ENCODE peak calls at places on chromosomes 13 and 19, in eight cellular contexts. B is stimulated activated CD4-positive, alpha-beta T cell treated with anti-CD3 and anti-CD28 coated beads, TNF-alpha, amount 100 ng/mL, for 1 hour; I is hypothalamus; D is cardiac muscle cell; G is NCI-H524 treated with DMSO at 0.1 percent for 48 hours; J is cortex of kidney; E is heart right ventricle; Z is H54. S is an unnamed sample.
A peak's percentile ranks its signal among the peaks of the same experiment; 100 is the strongest.

GRCh38 chr19:38389101-38389925 is 816 bp downstream of the SPRED3 start:
- DNase-seq in B (no peak), I (no peak), D (peak; percentile 80), G (no peak), J (no peak), E (no peak), Z (peak; percentile 99), S (peak; percentile 85)

GRCh38 chr19:19554074-19555023 is 16.3 kb downstream of the CILP2 start:
- DNase-seq in B (no peak), I (peak; percentile 14), D (peak; percentile 61), G (no peak), J (no peak), E (peak; percentile 60), Z (no peak), S (no peak)

GRCh38 chr13:19817510-19818158 is 34.9 kb upstream of the PSPC1 start:
- DNase-seq in B (no peak), I (no peak), D (no peak), G (no peak), J (no peak), E (no peak), Z (no peak), S (no peak)

GRCh38 chr19:13748169-13748884 is 16.0 kb upstream of the MRI1 start:
- DNase-seq in B (no peak), I (no peak), D (peak; percentile 53), G (no peak), J (no peak), E (no peak), Z (no peak), S (peak; percentile 43)

GRCh38 chr19:56295531-56296455 is 18.8 kb downstream of the ZSCAN5A start:
- DNase-seq in B (no peak), I (no peak), D (no peak), G (no peak), J (no peak), E (no peak), Z (no peak), S (no peak)

GRCh38 chr13:48749144-48749543 is 95.4 kb downstream of the CYSLTR2 start:
- DNase-seq in B (no peak), I (no peak), D (peak; percentile 34), G (no peak), J (no peak), E (no peak), Z (no peak), S (no peak)

GRCh38 chr19:39363909-39364457 is 21.8 kb downstream of the SAMD4B start:
- DNase-seq in B (no peak), I (peak; percentile 25), D (peak; percentile 30), G (no peak), J (no peak), E (peak; percentile 33), Z (no peak), S (peak; percentile 62)

GRCh38 chr19:35124098-35125060 is 8.8 kb downstream of the FXYD3 start:
- DNase-seq in B (peak; percentile 74), I (peak; percentile 96), D (peak; percentile 94), G (peak; percentile 53), J (peak; percentile 17), E (peak; percentile 96), Z (peak; percentile 99), S (peak; percentile 88)

GRCh38 chr19:49916839-49917733 is 11.9 kb upstream of the ATF5 start:
- DNase-seq in B (no peak), I (no peak), D (no peak), G (no peak), J (no peak), E (no peak), Z (no peak), S (no peak)

GRCh38 chr13:68056816-68057710 is 826.9 kb upstream of the PCDH9 start:
- DNase-seq in B (no peak), I (no peak), D (peak; percentile 6), G (no peak), J (no peak), E (no peak), Z (peak; percentile 6), S (no peak)

GRCh38 chr19:19463348-19464117 is 51.8 kb downstream of the TSSK6 start:
- DNase-seq in B (no peak), I (no peak), D (peak; percentile 68), G (no peak), J (no peak), E (no peak), Z (no peak), S (peak; percentile 64)

GRCh38 chr19:4396949-4397783 is 3.2 kb downstream of the SH3GL1 start:
- DNase-seq in B (no peak), I (no peak), D (no peak), G (no peak), J (no peak), E (no peak), Z (no peak), S (no peak)

GRCh38 chr13:110014719-110015118 is 228.3 kb upstream of the IRS2 start:
- DNase-seq in B (no peak), I (no peak), D (no peak), G (no peak), J (no peak), E (no peak), Z (no peak), S (no peak)

S was measured in stromal cell of bone marrow.